ENCODE peak calls at places on chromosomes 3 and 15, in nine cellular contexts. F is Right ventricle myocardium superior; W is Right ventricle myocardium inferior; J is activated CD8-positive, alpha-beta T cell treated with anti-CD3 and anti-CD28 coated beads for 36 hours; U is heart right ventricle; L is activated B cell treated with CpG ODN at 0.5 μM for 24 hours; G is activated naive CD8-positive, alpha-beta T cell treated with anti-CD3 and anti-CD28 coated beads, Interleukin-2, amount 10 ng/mL, durations not matched to agents 7 days and 5 days; E is foreskin keratinocyte; Z is sciatic nerve. C is an unnamed sample.

GRCh38 chr3:36992806-36993325 is at the start of gene EPM2AIP1:
- ATAC-seq in Z (peak; percentile 97), L (peak; percentile 86), F (peak; percentile 93), W (peak; percentile 96), U (peak; percentile 93), E (peak; percentile 93), G (peak; percentile 90), J (peak; percentile 89), C (peak; percentile 96)

GRCh38 chr3:138907541-138907940 is 39.4 kb downstream of the FOXL2 start:
- ATAC-seq in J (no peak), E (no peak), U (no peak), W (no peak), F (no peak), G (no peak), Z (no peak), L (no peak), C (no peak)

GRCh38 chr15:78457101-78457500 is 19.1 kb downstream of the IREB2 start:
- ATAC-seq in Z (peak; percentile 81), F (peak; percentile 24), U (no peak), L (no peak), W (peak; percentile 38), G (no peak), E (no peak), J (no peak), C (no peak)

GRCh38 chr15:97691799-97692198 is 268.7 kb upstream of the ARRDC4 start:
- ATAC-seq in G (no peak), J (no peak), E (peak; percentile 88), W (no peak), F (peak; percentile 15), L (no peak), Z (no peak), U (peak; percentile 26), C (peak; percentile 62)

GRCh38 chr15:68205949-68206539 is 912 bp upstream of the CALML4 start:
- ATAC-seq in G (no peak), U (peak; percentile 53), Z (peak; percentile 74), L (no peak), E (peak; percentile 6), F (peak; percentile 65), W (peak; percentile 66), J (no peak), C (peak; percentile 51)

GRCh38 chr15:77984446-77984861 is 93.1 kb downstream of the TBC1D2B start:
- ATAC-seq in L (no peak), J (no peak), Z (no peak), G (no peak), E (no peak), F (no peak), U (no peak), W (no peak), C (no peak)

GRCh38 chr15:49026700-49027099 is 19.5 kb downstream of the SECISBP2L start:
- ATAC-seq in L (no peak), G (no peak), E (no peak), F (no peak), J (no peak), Z (no peak), U (no peak), W (no peak), C (no peak)

GRCh38 chr15:99279783-99280307 is 28.6 kb downstream of the LRRC28 start:
- ATAC-seq in U (no peak), W (no peak), Z (no peak), G (no peak), J (peak; percentile 37), E (no peak), F (no peak), L (no peak), C (no peak)

GRCh38 chr15:100170280-100170654 is 171.5 kb downstream of the ADAMTS17 start:
- ATAC-seq in U (no peak), Z (no peak), E (no peak), J (peak; percentile 87), G (peak; percentile 45), L (no peak), W (no peak), F (no peak), C (no peak)

GRCh38 chr15:40410476-40410875 is 4.9 kb downstream of the IVD start:
- ATAC-seq in U (no peak), Z (no peak), G (no peak), F (no peak), W (no peak), J (no peak), E (no peak), L (no peak), C (no peak)

GRCh38 chr3:64083588-64083974 is 60.3 kb upstream of the PSMD6 start:
- ATAC-seq in Z (no peak), G (no peak), W (no peak), E (no peak), U (no peak), L (no peak), F (no peak), J (no peak), C (no peak)

GRCh38 chr3:14467723-14468620 is 65.6 kb downstream of the SLC6A6 start:
- ATAC-seq in F (peak; percentile 79), G (peak; percentile 62), J (peak; percentile 74), W (peak; percentile 59), Z (peak; percentile 72), E (peak; percentile 23), L (peak; percentile 68), U (peak; percentile 56), C (peak; percentile 64)

GRCh38 chr3:114551770-114552526 is 258.1 kb downstream of the TIGIT start:
- ATAC-seq in U (peak; percentile 51), Z (no peak), W (no peak), J (no peak), E (peak; percentile 100), G (no peak), F (no peak), L (no peak), C (peak; percentile 75)

GRCh38 chr3:136862611-136862951 is 573 bp downstream of the NCK1 start:
- ATAC-seq in W (peak; percentile 47), Z (peak; percentile 58), G (no peak), F (peak; percentile 63), L (no peak), E (peak; percentile 46), U (peak; percentile 64), J (no peak), C (peak; percentile 56)

GRCh38 chr3:179852117-179852886 is 184.4 kb downstream of the PEX5L start:
- ATAC-seq in G (no peak), U (peak; percentile 78), F (peak; percentile 51), L (no peak), E (peak; percentile 62), W (no peak), Z (no peak), J (peak; percentile 81), C (peak; percentile 82)

GRCh38 chr15:98012354-98012753 is 51.9 kb downstream of the ARRDC4 start:
- ATAC-seq in U (no peak), L (no peak), W (no peak), J (no peak), Z (no peak), F (no peak), E (no peak), G (no peak), C (no peak)

GRCh38 chr15:60044636-60045273 is 40.6 kb downstream of the FOXB1 start:
- ATAC-seq in U (no peak), F (no peak), Z (no peak), J (peak; percentile 89), G (peak; percentile 91), L (no peak), E (no peak), W (no peak), C (no peak)

GRCh38 chr15:76994001-76994400 is 925 bp upstream of the PSTPIP1 start:
- ATAC-seq in G (peak; percentile 29), W (no peak), F (peak; percentile 51), Z (no peak), J (peak; percentile 54), E (peak; percentile 82), L (no peak), U (no peak), C (peak; percentile 73)

GRCh38 chr15:51322622-51323296 is 15.6 kb downstream of the CYP19A1 start:
- ATAC-seq in G (no peak), Z (peak; percentile 80), F (peak; percentile 83), U (peak; percentile 83), L (no peak), J (no peak), E (no peak), W (peak; percentile 74), C (no peak)

GRCh38 chr3:46057716-46058115 is 30.4 kb upstream of the XCR1 start:
- ATAC-seq in Z (no peak), L (no peak), G (no peak), F (no peak), U (no peak), E (no peak), W (no peak), J (no peak), C (no peak)

GRCh38 chr15:40928351-40928974 is 677 bp upstream of the DLL4 start:
- ATAC-seq in W (no peak), F (no peak), E (no peak), G (no peak), L (peak; percentile 34), Z (no peak), J (peak; percentile 8), U (no peak), C (peak; percentile 2)

GRCh38 chr3:29668728-29669127 is 387.9 kb downstream of the RBMS3 start:
- ATAC-seq in U (no peak), W (no peak), F (no peak), G (no peak), L (no peak), Z (no peak), J (no peak), E (no peak), C (no peak)

GRCh38 chr3:129514563-129514962 is 13.9 kb upstream of the RHO start:
- ATAC-seq in G (no peak), U (no peak), Z (no peak), W (no peak), L (no peak), F (peak; percentile 6), E (no peak), J (no peak), C (no peak)

GRCh38 chr3:136639069-136639468 is 113.1 kb downstream of the STAG1 start:
- ATAC-seq in W (no peak), F (no peak), J (no peak), E (no peak), Z (no peak), U (no peak), L (no peak), G (no peak), C (no peak)

GRCh38 chr3:82627733-82628132 is 866.3 kb upstream of the GBE1 start:
- ATAC-seq in E (no peak), J (no peak), U (no peak), Z (no peak), L (no peak), F (no peak), G (no peak), W (no peak), C (no peak)

GRCh38 chr15:88469321-88469720 is 1.8 kb downstream of the MRPS11 start:
- ATAC-seq in U (no peak), J (no peak), Z (no peak), W (no peak), L (no peak), F (no peak), E (no peak), G (no peak), C (no peak)

GRCh38 chr15:28260722-28261121 is 61.3 kb downstream of the HERC2 start:
- ATAC-seq in G (no peak), U (peak; percentile 83), J (no peak), W (peak; percentile 80), L (no peak), Z (no peak), F (peak; percentile 87), E (no peak), C (no peak)

GRCh38 chr3:135779590-135780235 is 185.8 kb upstream of the PPP2R3A start:
- ATAC-seq in F (peak; percentile 29), U (peak; percentile 33), G (no peak), L (no peak), W (no peak), J (no peak), E (no peak), Z (no peak), C (no peak)

GRCh38 chr15:61634837-61635236 is 405.7 kb upstream of the RORA start:
- ATAC-seq in Z (no peak), L (no peak), G (no peak), U (no peak), F (no peak), E (no peak), J (no peak), W (no peak), C (no peak)

GRCh38 chr3:51390600-51391074 is 448 bp upstream of the RBM15B start:
- ATAC-seq in L (no peak), U (no peak), F (peak; percentile 7), W (no peak), J (peak; percentile 5), E (no peak), Z (no peak), G (peak; percentile 3), C (peak; percentile 0)

GRCh38 chr3:70947584-70947983 is 635.1 kb upstream of the MDFIC2 start:
- ATAC-seq in E (no peak), U (peak; percentile 33), J (no peak), W (no peak), Z (no peak), G (no peak), L (no peak), F (peak; percentile 25), C (no peak)

C was measured in esophagus mucosa.